ENCODE peak calls at places on chromosome X, in six cellular contexts. N is stimulated activated CD4-positive, alpha-beta T cell treated with anti-CD3 and anti-CD28 coated beads, Interleukin-15, amount 100 ng/mL, for 24 hours; V is NCI-H1436; U is HTR-8/SVneo; G is activated CD4-positive, alpha-beta T cell treated with anti-CD3 and anti-CD28 coated beads for 1 hour; I is T-helper 17 cell. Z is an unnamed sample.

GRCh38 chrX:23952984-23953907 is 45.4 kb downstream of the CXorf58 start:
- DNase-seq in N (peak), V (no peak), U (no peak), G (peak), I (peak), Z (no peak)

GRCh38 chrX:144896323-144896722 is 351.0 kb upstream of the SPANXN1 start:
- DNase-seq in N (no peak), V (no peak), U (no peak), G (no peak), I (no peak), Z (no peak)

GRCh38 chrX:68999351-68999750 is 165.9 kb downstream of the PJA1 start:
- DNase-seq in N (no peak), V (no peak), U (no peak), G (no peak), I (no peak), Z (no peak)

GRCh38 chrX:136086521-136086920 is 60.8 kb upstream of the FHL1 start:
- DNase-seq in N (no peak), V (no peak), U (peak), G (no peak), I (no peak), Z (no peak)

GRCh38 chrX:34487364-34487763 is 169.7 kb downstream of the TMEM47 start:
- DNase-seq in N (no peak), V (no peak), U (no peak), G (no peak), I (no peak), Z (no peak)

GRCh38 chrX:1686642-1687041 is 71.8 kb downstream of the ASMT start:
- DNase-seq in N (no peak), V (no peak), U (peak), G (no peak), I (no peak), Z (no peak)

GRCh38 chrX:153474718-153475117 is 4.3 kb upstream of the HAUS7 start:
- DNase-seq in N (peak), V (peak), U (no peak), G (peak), I (peak), Z (no peak)

GRCh38 chrX:35890699-35891098 is 28.8 kb upstream of the CFAP47 start:
- DNase-seq in N (peak), V (peak), U (peak), G (no peak), I (no peak), Z (peak)

GRCh38 chrX:21438792-21439191 is 64.6 kb downstream of the CNKSR2 start:
- DNase-seq in N (no peak), V (no peak), U (no peak), G (no peak), I (no peak), Z (no peak)

GRCh38 chrX:108268434-108269080 is 169.7 kb downstream of the COL4A6 start:
- DNase-seq in N (no peak), V (no peak), U (no peak), G (no peak), I (no peak), Z (no peak)

GRCh38 chrX:46381630-46382029 is 163.6 kb downstream of the ZNF674 start:
- DNase-seq in N (peak), V (no peak), U (no peak), G (no peak), I (no peak), Z (no peak)

GRCh38 chrX:85326234-85327059 is 53.0 kb downstream of the POF1B start:
- DNase-seq in N (no peak), V (no peak), U (no peak), G (no peak), I (no peak), Z (no peak)

GRCh38 chrX:53694642-53695041 is 8.1 kb upstream of the HUWE1 start:
- DNase-seq in N (no peak), V (no peak), U (no peak), G (no peak), I (no peak), Z (no peak)

GRCh38 chrX:72307646-72308051 is 1.9 kb upstream of the CITED1 start:
- DNase-seq in N (no peak), V (no peak), U (no peak), G (no peak), I (no peak), Z (no peak)

GRCh38 chrX:150683536-150684146 is 9.6 kb upstream of the MTMR1 start:
- DNase-seq in N (no peak), V (peak), U (no peak), G (no peak), I (no peak), Z (no peak)

GRCh38 chrX:28847423-28847822 is 260.2 kb downstream of the IL1RAPL1 start:
- DNase-seq in N (no peak), V (no peak), U (no peak), G (no peak), I (no peak), Z (no peak)

GRCh38 chrX:155027509-155028066 is 944 bp downstream of the FUNDC2 start:
- DNase-seq in N (peak), V (peak), U (no peak), G (no peak), I (no peak), Z (no peak)

GRCh38 chrX:129686422-129686948 is 31.7 kb upstream of the APLN start:
- DNase-seq in N (no peak), V (no peak), U (no peak), G (no peak), I (no peak), Z (no peak)

GRCh38 chrX:10620121-10620699 is at the start of gene MID1:
- DNase-seq in N (peak), V (peak), U (peak), G (no peak), I (no peak), Z (no peak)

GRCh38 chrX:84932814-84933213 is 70.9 kb upstream of the APOOL start:
- DNase-seq in N (no peak), V (no peak), U (no peak), G (no peak), I (no peak), Z (no peak)